ENCODE peak calls at places on chromosomes 13 and 19, in nine cellular contexts. H, M, N, U, K, S, X, Y and J are unnamed samples.

GRCh38 chr13:27401210-27401609 is 23.2 kb upstream of the GTF3A start:
- DNase-seq in H (no peak), M (no peak), N (no peak), U (peak; percentile 30), K (no peak), S (no peak), X (peak; percentile 12), Y (no peak), J (no peak)

GRCh38 chr19:13937479-13938360 is 497 bp downstream of the PODNL1 start:
- DNase-seq in H (no peak), M (no peak), N (peak; percentile 37), U (no peak), K (no peak), S (no peak), X (peak; percentile 67), Y (no peak), J (no peak)

GRCh38 chr19:29809795-29810503 is 1.8 kb upstream of the CCNE1 start:
- DNase-seq in H (no peak), M (no peak), N (no peak), U (no peak), K (no peak), S (no peak), X (no peak), Y (no peak), J (no peak)

GRCh38 chr13:23634897-23635296 is 64.7 kb downstream of the TNFRSF19 start:
- DNase-seq in H (no peak), M (no peak), N (no peak), U (no peak), K (no peak), S (no peak), X (no peak), Y (no peak), J (no peak)

GRCh38 chr13:113647351-113648217 is 10.4 kb downstream of the ATP4B start:
- DNase-seq in H (peak; percentile 98), M (peak; percentile 86), N (peak; percentile 20), U (peak; percentile 89), K (peak; percentile 39), S (no peak), X (peak; percentile 43), Y (no peak), J (no peak)

GRCh38 chr13:40527914-40528313 is 138.5 kb downstream of the FOXO1 start:
- DNase-seq in H (no peak), M (no peak), N (no peak), U (no peak), K (no peak), S (no peak), X (no peak), Y (no peak), J (no peak)

GRCh38 chr13:110876592-110876991 is 38.3 kb downstream of the ANKRD10 start:
- DNase-seq in H (no peak), M (no peak), N (no peak), U (no peak), K (no peak), S (no peak), X (no peak), Y (no peak), J (no peak)

GRCh38 chr19:55149078-55150003 is at the start of gene TNNT1:
- DNase-seq in H (no peak), M (no peak), N (no peak), U (peak; percentile 36), K (no peak), S (no peak), X (peak; percentile 16), Y (peak; percentile 51), J (no peak)

GRCh38 chr19:33269016-33269415 is 33.3 kb downstream of the CEBPA start:
- DNase-seq in H (no peak), M (no peak), N (no peak), U (no peak), K (no peak), S (no peak), X (no peak), Y (no peak), J (no peak)

GRCh38 chr19:5240011-5240410 is 100.6 kb downstream of the PTPRS start:
- DNase-seq in H (no peak), M (no peak), N (no peak), U (no peak), K (no peak), S (no peak), X (no peak), Y (no peak), J (no peak)

GRCh38 chr19:23378948-23379347 is 16.3 kb downstream of the ZNF91 start:
- DNase-seq in H (no peak), M (no peak), N (no peak), U (no peak), K (no peak), S (no peak), X (no peak), Y (peak; percentile 31), J (no peak)
- H3K9me3 ChIP-seq in H (no peaks in the 10 kb centered on the region), M (no peaks in the 10 kb centered on the region), N (peaks cover 25% of the 10 kb centered on the region), U (peaks cover 25% of the 10 kb centered on the region), K (peaks cover 22% of the 10 kb centered on the region), S (peaks cover 47% of the 10 kb centered on the region), X (no peaks in the 10 kb centered on the region), Y (peaks cover 2% of the 10 kb centered on the region), J (peaks cover 13% of the 10 kb centered on the region)

DNA sequence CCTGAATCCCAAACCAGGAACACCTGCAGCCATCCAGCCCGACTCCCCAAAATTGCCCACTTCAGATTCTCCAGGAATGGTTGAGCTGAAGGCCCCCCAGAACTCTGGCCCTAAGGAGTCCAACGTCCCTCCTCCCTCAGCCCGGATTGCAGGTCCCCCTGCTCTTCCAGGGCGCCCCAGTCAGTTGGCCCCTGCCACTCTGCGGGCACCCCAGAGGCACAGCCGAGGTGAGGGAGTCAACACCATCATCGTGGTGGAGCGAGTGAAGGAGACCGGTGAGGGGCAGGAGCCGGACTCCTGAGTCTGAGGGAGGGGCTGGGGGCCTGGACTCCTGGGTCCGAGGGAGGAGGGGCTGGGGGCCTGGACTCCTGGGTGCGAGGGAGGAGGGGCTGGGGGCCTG is 2.2 kb downstream of the GFY start:
- DNase-seq in H (no peak), M (no peak), N (no peak), U (no peak), K (no peak), S (no peak), X (no peak), Y (no peak), J (no peak)
- H3K27me3 ChIP-seq in H (peaks cover 79% of the 10 kb centered on the region), M (peaks cover 98% of the 10 kb centered on the region), N (peaks cover 90% of the 10 kb centered on the region), U (peaks cover 100% of the 10 kb centered on the region), K (peaks cover 90% of the 10 kb centered on the region), S (peaks cover 94% of the 10 kb centered on the region), X (peaks cover 95% of the 10 kb centered on the region), Y (peaks cover 72% of the 10 kb centered on the region), J (peaks cover 92% of the 10 kb centered on the region)

GRCh38 chr19:44341794-44342193 is 14.7 kb downstream of the ZNF112 start:
- DNase-seq in H (no peak), M (no peak), N (no peak), U (no peak), K (no peak), S (no peak), X (no peak), Y (no peak), J (no peak)

GRCh38 chr19:44344255-44344654 is 12.2 kb downstream of the ZNF112 start:
- DNase-seq in H (no peak), M (no peak), N (no peak), U (no peak), K (no peak), S (no peak), X (no peak), Y (no peak), J (no peak)

GRCh38 chr19:44346556-44346955 is 9.9 kb downstream of the ZNF112 start:
- DNase-seq in H (no peak), M (no peak), N (no peak), U (no peak), K (no peak), S (no peak), X (no peak), Y (no peak), J (no peak)

DNA sequence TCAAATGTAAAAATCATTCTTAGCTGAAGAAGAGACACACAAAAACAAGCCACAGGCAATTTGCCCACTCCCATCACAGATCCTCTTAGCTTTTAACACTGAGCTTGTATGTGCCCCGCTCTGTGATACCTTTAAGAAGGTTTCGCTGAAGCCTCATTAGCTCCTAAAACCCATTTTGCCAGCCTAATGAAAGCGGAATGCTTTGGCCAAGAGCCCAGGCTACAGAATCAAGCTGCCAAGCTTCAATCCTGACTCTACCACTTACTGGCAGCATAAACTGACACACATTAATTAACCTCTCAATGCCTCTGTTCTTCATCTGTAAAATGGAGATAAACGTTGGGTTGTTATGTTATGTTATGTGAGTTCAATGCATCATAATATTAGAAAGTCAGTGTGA is 10.5 kb downstream of the ZNF112 start:
- DNase-seq in H (no peak), M (peak; percentile 12), N (no peak), U (no peak), K (no peak), S (no peak), X (no peak), Y (no peak), J (no peak)
- H3K9me3 ChIP-seq in H (no peaks in the 10 kb centered on the region), M (no peaks in the 10 kb centered on the region), N (no peaks in the 10 kb centered on the region), U (peaks cover 93% of the 10 kb centered on the region), K (no peaks in the 10 kb centered on the region), S (peaks cover 7% of the 10 kb centered on the region), X (no peaks in the 10 kb centered on the region), Y (no peaks in the 10 kb centered on the region), J (no peaks in the 10 kb centered on the region)

GRCh38 chr13:84946144-84946543 is 853.1 kb downstream of the SLITRK6 start:
- DNase-seq in H (no peak), M (no peak), N (no peak), U (no peak), K (no peak), S (no peak), X (no peak), Y (no peak), J (no peak)

GRCh38 chr13:84940167-84940566 is 859.1 kb downstream of the SLITRK6 start:
- DNase-seq in H (no peak), M (no peak), N (no peak), U (no peak), K (no peak), S (no peak), X (no peak), Y (no peak), J (no peak)

DNA sequence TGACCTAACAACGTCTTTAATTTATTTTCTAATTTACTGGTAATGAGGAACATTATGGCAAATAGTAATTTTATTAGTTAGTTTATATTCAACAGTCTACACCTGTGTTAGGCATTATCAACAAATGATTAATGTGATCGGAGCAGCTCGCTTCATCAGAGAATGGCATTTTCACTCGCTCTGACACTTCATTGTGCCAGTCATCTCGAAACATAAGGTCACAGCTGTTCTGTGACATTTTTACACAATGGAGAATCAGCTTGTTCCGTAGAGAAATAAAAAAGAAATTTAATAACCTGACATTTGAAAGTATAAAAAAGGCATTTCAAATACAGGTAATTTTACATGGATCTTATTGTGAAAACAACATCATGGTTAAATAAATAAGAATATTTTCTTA is 858.4 kb downstream of the SLITRK6 start:
- DNase-seq in H (no peak), M (no peak), N (no peak), U (no peak), K (no peak), S (no peak), X (no peak), Y (no peak), J (no peak)
- H3K27me3 ChIP-seq in H (no peaks in the 10 kb centered on the region), M (no peaks in the 10 kb centered on the region), N (no peaks in the 10 kb centered on the region), U (no peaks in the 10 kb centered on the region), K (no peaks in the 10 kb centered on the region), S (no peaks in the 10 kb centered on the region), X (no peaks in the 10 kb centered on the region), Y (no peaks in the 10 kb centered on the region), J (no peaks in the 10 kb centered on the region)

GRCh38 chr13:97108535-97108910 is 113.6 kb upstream of the MBNL2 start:
- DNase-seq in H (no peak), M (no peak), N (peak; percentile 57), U (no peak), K (no peak), S (peak; percentile 49), X (peak; percentile 67), Y (no peak), J (no peak)
- H3K9me3 ChIP-seq in H (no peaks in the 10 kb centered on the region), M (no peaks in the 10 kb centered on the region), N (no peaks in the 10 kb centered on the region), U (no peaks in the 10 kb centered on the region), K (no peaks in the 10 kb centered on the region), S (no peaks in the 10 kb centered on the region), X (no peaks in the 10 kb centered on the region), Y (no peaks in the 10 kb centered on the region), J (no peaks in the 10 kb centered on the region)

GRCh38 chr19:42175952-42176648 is 41.4 kb downstream of the DEDD2 start:
- DNase-seq in H (no peak), M (no peak), N (peak; percentile 20), U (no peak), K (no peak), S (peak; percentile 17), X (peak; percentile 63), Y (no peak), J (no peak)
- H3K27me3 ChIP-seq in H (peaks cover 28% of the 10 kb centered on the region), M (peaks cover 84% of the 10 kb centered on the region), N (peaks cover 50% of the 10 kb centered on the region), U (peaks cover 91% of the 10 kb centered on the region), K (peaks cover 18% of the 10 kb centered on the region), S (peaks cover 81% of the 10 kb centered on the region), X (peaks cover 40% of the 10 kb centered on the region), Y (peaks cover 90% of the 10 kb centered on the region), J (peaks cover 49% of the 10 kb centered on the region)